ENCODE peak calls at places on chromosomes 5 and 9, in four cellular contexts. One of them, this sample, is unnamed.

GRCh38 chr9:100466171-100466827 is 6.7 kb upstream of the TMEFF1 start:
- DNase-seq in NCI-H2029 treated with DMSO at 0.1 percent for 48 hours: no peak
- DNase-seq in Kasumi-1: no peak
- DNase-seq in activated CD8-positive, alpha-beta memory T cell treated with anti-CD3 and anti-CD28 coated beads for 24 hours: no peak
- DNase-seq in this sample: no peak

GRCh38 chr5:405421-405820 is 37.6 kb upstream of the EXOC3 start:
- DNase-seq in NCI-H2029 treated with DMSO at 0.1 percent for 48 hours: no peak
- DNase-seq in Kasumi-1: no peak
- DNase-seq in activated CD8-positive, alpha-beta memory T cell treated with anti-CD3 and anti-CD28 coated beads for 24 hours: peak; percentile 45
- DNase-seq in this sample: no peak

GRCh38 chr5:134738963-134739661 is 764 bp downstream of the CAMLG start:
- DNase-seq in NCI-H2029 treated with DMSO at 0.1 percent for 48 hours: peak; percentile 15
- DNase-seq in Kasumi-1: peak; percentile 72
- DNase-seq in activated CD8-positive, alpha-beta memory T cell treated with anti-CD3 and anti-CD28 coated beads for 24 hours: peak; percentile 69
- DNase-seq in this sample: peak; percentile 53

GRCh38 chr5:150113047-150113744 is 26.8 kb upstream of the CSF1R start:
- DNase-seq in NCI-H2029 treated with DMSO at 0.1 percent for 48 hours: no peak
- DNase-seq in Kasumi-1: no peak
- DNase-seq in activated CD8-positive, alpha-beta memory T cell treated with anti-CD3 and anti-CD28 coated beads for 24 hours: peak; percentile 24
- DNase-seq in this sample: no peak

GRCh38 chr9:77944556-77945261 is 86.9 kb downstream of the GNAQ start:
- DNase-seq in NCI-H2029 treated with DMSO at 0.1 percent for 48 hours: no peak
- DNase-seq in Kasumi-1: peak; percentile 85
- DNase-seq in activated CD8-positive, alpha-beta memory T cell treated with anti-CD3 and anti-CD28 coated beads for 24 hours: no peak
- DNase-seq in this sample: no peak

GRCh38 chr9:123922911-123923310 is 7.0 kb downstream of the DENND1A start:
- DNase-seq in NCI-H2029 treated with DMSO at 0.1 percent for 48 hours: no peak
- DNase-seq in Kasumi-1: no peak
- DNase-seq in activated CD8-positive, alpha-beta memory T cell treated with anti-CD3 and anti-CD28 coated beads for 24 hours: no peak
- DNase-seq in this sample: no peak

GRCh38 chr5:139177809-139178581 is 20.2 kb downstream of the SIL1 start:
- DNase-seq in NCI-H2029 treated with DMSO at 0.1 percent for 48 hours: peak; percentile 98
- DNase-seq in Kasumi-1: no peak
- DNase-seq in activated CD8-positive, alpha-beta memory T cell treated with anti-CD3 and anti-CD28 coated beads for 24 hours: no peak
- DNase-seq in this sample: no peak

GRCh38 chr9:81125446-81126092 is 563.8 kb downstream of the TLE1 start:
- DNase-seq in NCI-H2029 treated with DMSO at 0.1 percent for 48 hours: no peak
- DNase-seq in Kasumi-1: no peak
- DNase-seq in activated CD8-positive, alpha-beta memory T cell treated with anti-CD3 and anti-CD28 coated beads for 24 hours: no peak
- DNase-seq in this sample: no peak

GRCh38 chr5:32319392-32319791 is 6.7 kb upstream of the MTMR12 start:
- DNase-seq in NCI-H2029 treated with DMSO at 0.1 percent for 48 hours: no peak
- DNase-seq in Kasumi-1: no peak
- DNase-seq in activated CD8-positive, alpha-beta memory T cell treated with anti-CD3 and anti-CD28 coated beads for 24 hours: peak; percentile 17
- DNase-seq in this sample: no peak

GRCh38 chr5:76547891-76548524 is 75.2 kb downstream of the F2RL2 start:
- DNase-seq in NCI-H2029 treated with DMSO at 0.1 percent for 48 hours: no peak
- DNase-seq in Kasumi-1: no peak
- DNase-seq in activated CD8-positive, alpha-beta memory T cell treated with anti-CD3 and anti-CD28 coated beads for 24 hours: no peak
- DNase-seq in this sample: no peak

GRCh38 chr5:152688561-152689274 is 283.6 kb upstream of the NMUR2 start:
- DNase-seq in NCI-H2029 treated with DMSO at 0.1 percent for 48 hours: no peak
- DNase-seq in Kasumi-1: no peak
- DNase-seq in activated CD8-positive, alpha-beta memory T cell treated with anti-CD3 and anti-CD28 coated beads for 24 hours: no peak
- DNase-seq in this sample: peak; percentile 4

GRCh38 chr9:21560281-21560745 is 78.2 kb upstream of the IFNE start:
- DNase-seq in NCI-H2029 treated with DMSO at 0.1 percent for 48 hours: no peak
- DNase-seq in Kasumi-1: no peak
- DNase-seq in activated CD8-positive, alpha-beta memory T cell treated with anti-CD3 and anti-CD28 coated beads for 24 hours: no peak
- DNase-seq in this sample: no peak

GRCh38 chr5:141508808-141509611 is 20.1 kb downstream of the PCDHGC5 start:
- DNase-seq in NCI-H2029 treated with DMSO at 0.1 percent for 48 hours: no peak
- DNase-seq in Kasumi-1: peak; percentile 75
- DNase-seq in activated CD8-positive, alpha-beta memory T cell treated with anti-CD3 and anti-CD28 coated beads for 24 hours: no peak
- DNase-seq in this sample: no peak

GRCh38 chr5:146878471-146879172 is at the start of gene PPP2R2B:
- DNase-seq in NCI-H2029 treated with DMSO at 0.1 percent for 48 hours: no peak
- DNase-seq in Kasumi-1: no peak
- DNase-seq in activated CD8-positive, alpha-beta memory T cell treated with anti-CD3 and anti-CD28 coated beads for 24 hours: peak; percentile 75
- DNase-seq in this sample: peak; percentile 51

GRCh38 chr9:108859459-108860114 is 2.5 kb upstream of the ACTL7A start:
- DNase-seq in NCI-H2029 treated with DMSO at 0.1 percent for 48 hours: no peak
- DNase-seq in Kasumi-1: no peak
- DNase-seq in activated CD8-positive, alpha-beta memory T cell treated with anti-CD3 and anti-CD28 coated beads for 24 hours: no peak
- DNase-seq in this sample: no peak

GRCh38 chr5:16866795-16867584 is 69.1 kb downstream of the MYO10 start:
- DNase-seq in NCI-H2029 treated with DMSO at 0.1 percent for 48 hours: no peak
- DNase-seq in Kasumi-1: no peak
- DNase-seq in activated CD8-positive, alpha-beta memory T cell treated with anti-CD3 and anti-CD28 coated beads for 24 hours: no peak
- DNase-seq in this sample: no peak

GRCh38 chr5:68834486-68834885 is 259.3 kb upstream of the SLC30A5 start:
- DNase-seq in NCI-H2029 treated with DMSO at 0.1 percent for 48 hours: no peak
- DNase-seq in Kasumi-1: no peak
- DNase-seq in activated CD8-positive, alpha-beta memory T cell treated with anti-CD3 and anti-CD28 coated beads for 24 hours: no peak
- DNase-seq in this sample: no peak

GRCh38 chr5:51414516-51414915 is 31.3 kb downstream of the ISL1 start:
- DNase-seq in NCI-H2029 treated with DMSO at 0.1 percent for 48 hours: no peak
- DNase-seq in Kasumi-1: no peak
- DNase-seq in activated CD8-positive, alpha-beta memory T cell treated with anti-CD3 and anti-CD28 coated beads for 24 hours: no peak
- DNase-seq in this sample: no peak

GRCh38 chr5:52799358-52799982 is 11.8 kb downstream of the ITGA1 start:
- DNase-seq in NCI-H2029 treated with DMSO at 0.1 percent for 48 hours: no peak
- DNase-seq in Kasumi-1: peak; percentile 48
- DNase-seq in activated CD8-positive, alpha-beta memory T cell treated with anti-CD3 and anti-CD28 coated beads for 24 hours: no peak
- DNase-seq in this sample: no peak

GRCh38 chr5:170751631-170752030 is 31.9 kb upstream of the GABRP start:
- DNase-seq in NCI-H2029 treated with DMSO at 0.1 percent for 48 hours: no peak
- DNase-seq in Kasumi-1: no peak
- DNase-seq in activated CD8-positive, alpha-beta memory T cell treated with anti-CD3 and anti-CD28 coated beads for 24 hours: no peak
- DNase-seq in this sample: no peak

GRCh38 chr5:74630387-74631087 is 10.0 kb downstream of the ENC1 start:
- DNase-seq in NCI-H2029 treated with DMSO at 0.1 percent for 48 hours: no peak
- DNase-seq in Kasumi-1: no peak
- DNase-seq in activated CD8-positive, alpha-beta memory T cell treated with anti-CD3 and anti-CD28 coated beads for 24 hours: no peak
- DNase-seq in this sample: no peak

GRCh38 chr9:94156549-94157407 is 72.5 kb downstream of the PTPDC1 start:
- DNase-seq in NCI-H2029 treated with DMSO at 0.1 percent for 48 hours: peak; percentile 34
- DNase-seq in Kasumi-1: peak; percentile 69
- DNase-seq in activated CD8-positive, alpha-beta memory T cell treated with anti-CD3 and anti-CD28 coated beads for 24 hours: peak; percentile 52
- DNase-seq in this sample: peak; percentile 54

GRCh38 chr9:79570449-79571308 is 1.1 kb upstream of the TLE4 start:
- DNase-seq in NCI-H2029 treated with DMSO at 0.1 percent for 48 hours: no peak
- DNase-seq in Kasumi-1: peak; percentile 57
- DNase-seq in activated CD8-positive, alpha-beta memory T cell treated with anti-CD3 and anti-CD28 coated beads for 24 hours: peak; percentile 84
- DNase-seq in this sample: no peak

GRCh38 chr5:130400091-130400490 is 495.8 kb downstream of the CHSY3 start:
- DNase-seq in NCI-H2029 treated with DMSO at 0.1 percent for 48 hours: no peak
- DNase-seq in Kasumi-1: no peak
- DNase-seq in activated CD8-positive, alpha-beta memory T cell treated with anti-CD3 and anti-CD28 coated beads for 24 hours: no peak
- DNase-seq in this sample: no peak

GRCh38 chr9:133773889-133774655 is 35.9 kb upstream of the SARDH start:
- DNase-seq in NCI-H2029 treated with DMSO at 0.1 percent for 48 hours: no peak
- DNase-seq in Kasumi-1: no peak
- DNase-seq in activated CD8-positive, alpha-beta memory T cell treated with anti-CD3 and anti-CD28 coated beads for 24 hours: no peak
- DNase-seq in this sample: no peak

GRCh38 chr5:19928556-19929421 is 59.2 kb downstream of the CDH18 start:
- DNase-seq in NCI-H2029 treated with DMSO at 0.1 percent for 48 hours: peak; percentile 48
- DNase-seq in Kasumi-1: peak; percentile 14
- DNase-seq in activated CD8-positive, alpha-beta memory T cell treated with anti-CD3 and anti-CD28 coated beads for 24 hours: no peak
- DNase-seq in this sample: no peak

GRCh38 chr5:88290801-88291200 is 22.2 kb upstream of the TMEM161B start:
- DNase-seq in NCI-H2029 treated with DMSO at 0.1 percent for 48 hours: no peak
- DNase-seq in Kasumi-1: no peak
- DNase-seq in activated CD8-positive, alpha-beta memory T cell treated with anti-CD3 and anti-CD28 coated beads for 24 hours: no peak
- DNase-seq in this sample: no peak

This sample was measured in Calu3.